ENCODE peak calls at places on chromosome 2, in four cellular contexts. One of them, this sample, is unnamed.

GRCh38 chr2:55408946-55409868 is 10.4 kb downstream of the CCDC88A start:
- DNase-seq in nephron progenitor cell: no peak
- DNase-seq in left lung: no peak
- DNase-seq in endothelial cell: no peak
- DNase-seq in this sample: no peak

GRCh38 chr2:11692966-11693521 is 23.0 kb upstream of the NTSR2 start:
- DNase-seq in nephron progenitor cell: peak; percentile 65
- DNase-seq in left lung: peak; percentile 52
- DNase-seq in endothelial cell: peak; percentile 66
- DNase-seq in this sample: peak; percentile 25

GRCh38 chr2:220775856-220776467 is 796.1 kb downstream of the EPHA4 start:
- DNase-seq in endothelial cell: no peak
- DNase-seq in left lung: no peak
- DNase-seq in nephron progenitor cell: no peak
- DNase-seq in this sample: no peak

GRCh38 chr2:218569661-218570500 is 1.2 kb downstream of the CNOT9 start:
- DNase-seq in left lung: peak; percentile 45
- DNase-seq in nephron progenitor cell: no peak
- DNase-seq in endothelial cell: no peak
- DNase-seq in this sample: no peak

GRCh38 chr2:406231-406630 is 118.3 kb upstream of the ALKAL2 start:
- DNase-seq in left lung: no peak
- DNase-seq in nephron progenitor cell: no peak
- DNase-seq in endothelial cell: no peak
- DNase-seq in this sample: no peak

GRCh38 chr2:27973592-27973991 is 83.1 kb downstream of the BABAM2 start:
- DNase-seq in nephron progenitor cell: no peak
- DNase-seq in left lung: no peak
- DNase-seq in endothelial cell: no peak
- DNase-seq in this sample: no peak

GRCh38 chr2:15890936-15891905 is 49.1 kb upstream of the MYCN start:
- DNase-seq in endothelial cell: peak; percentile 39
- DNase-seq in left lung: no peak
- DNase-seq in nephron progenitor cell: no peak
- DNase-seq in this sample: no peak

GRCh38 chr2:128384956-128385355 is 66.3 kb upstream of the HS6ST1 start:
- DNase-seq in left lung: peak; percentile 30
- DNase-seq in endothelial cell: no peak
- DNase-seq in nephron progenitor cell: no peak
- DNase-seq in this sample: no peak

GRCh38 chr2:219542931-219543595 is 546 bp downstream of the CHPF start:
- DNase-seq in endothelial cell: peak; percentile 62
- DNase-seq in left lung: no peak
- DNase-seq in nephron progenitor cell: peak; percentile 56
- DNase-seq in this sample: no peak

GRCh38 chr2:212644195-212644837 is 105.7 kb upstream of the ERBB4 start:
- DNase-seq in left lung: no peak
- DNase-seq in endothelial cell: no peak
- DNase-seq in nephron progenitor cell: no peak
- DNase-seq in this sample: no peak

GRCh38 chr2:233964581-233964980 is 47.4 kb downstream of the TRPM8 start:
- DNase-seq in left lung: no peak
- DNase-seq in endothelial cell: no peak
- DNase-seq in nephron progenitor cell: no peak
- DNase-seq in this sample: no peak

GRCh38 chr2:4539121-4539520 is 835.7 kb downstream of the DCDC2C start:
- DNase-seq in endothelial cell: no peak
- DNase-seq in left lung: no peak
- DNase-seq in nephron progenitor cell: no peak
- DNase-seq in this sample: no peak

GRCh38 chr2:128421861-128422311 is 103.2 kb upstream of the HS6ST1 start:
- DNase-seq in endothelial cell: peak; percentile 1
- DNase-seq in nephron progenitor cell: no peak
- DNase-seq in left lung: peak; percentile 12
- DNase-seq in this sample: peak; percentile 9

GRCh38 chr2:222982010-222982908 is 69.7 kb upstream of the KCNE4 start:
- DNase-seq in nephron progenitor cell: peak; percentile 16
- DNase-seq in endothelial cell: peak; percentile 13
- DNase-seq in left lung: peak; percentile 57
- DNase-seq in this sample: no peak

GRCh38 chr2:43199492-43200481 is 26.6 kb downstream of the ZFP36L2 start:
- DNase-seq in nephron progenitor cell: no peak
- DNase-seq in left lung: no peak
- DNase-seq in endothelial cell: no peak
- DNase-seq in this sample: no peak

GRCh38 chr2:134362152-134362653 is 108.3 kb downstream of the MGAT5 start:
- DNase-seq in endothelial cell: no peak
- DNase-seq in left lung: no peak
- DNase-seq in nephron progenitor cell: no peak
- DNase-seq in this sample: no peak

GRCh38 chr2:226798422-226799210 is 1.0 kb downstream of the IRS1 start:
- DNase-seq in endothelial cell: peak; percentile 34
- DNase-seq in nephron progenitor cell: peak; percentile 67
- DNase-seq in left lung: peak; percentile 59
- DNase-seq in this sample: no peak
- TF ChIP-seq CTCF in endothelial cell: no peak
- TF ChIP-seq CTCF in nephron progenitor cell: no peak
- TF ChIP-seq CTCF in left lung: no peak
- TF ChIP-seq CTCF in this sample: no peak

DNA sequence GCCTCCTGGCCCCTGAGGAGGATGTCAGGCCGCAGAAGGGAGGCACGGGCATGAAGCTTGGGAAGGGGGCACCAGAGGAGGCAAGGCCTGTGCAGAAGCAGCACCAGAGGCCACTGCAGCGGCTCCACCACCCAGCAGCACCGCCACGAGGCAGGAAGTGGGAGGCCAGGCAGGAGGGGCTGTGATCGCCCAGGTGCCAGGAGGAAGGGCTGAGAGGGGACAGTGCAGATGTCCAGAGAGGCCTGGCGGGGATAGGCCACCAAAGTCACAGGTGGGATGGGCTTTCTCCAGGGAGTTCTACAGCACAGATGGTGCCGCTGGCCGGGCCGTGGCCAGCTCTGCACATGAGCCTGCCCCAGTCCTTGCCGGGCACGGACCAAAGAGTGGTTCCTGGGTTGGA is 6.0 kb upstream of the ALPI start:
- DNase-seq in endothelial cell: peak; percentile 11
- DNase-seq in left lung: no peak
- DNase-seq in nephron progenitor cell: no peak
- DNase-seq in this sample: no peak
- TF ChIP-seq CTCF in endothelial cell: no peak
- TF ChIP-seq CTCF in left lung: no peak
- TF ChIP-seq CTCF in nephron progenitor cell: no peak
- TF ChIP-seq CTCF in this sample: no peak

GRCh38 chr2:238834982-238835381 is 12.9 kb upstream of the TWIST2 start:
- DNase-seq in left lung: no peak
- DNase-seq in endothelial cell: no peak
- DNase-seq in nephron progenitor cell: no peak
- DNase-seq in this sample: no peak

GRCh38 chr2:238831177-238831576 is 16.7 kb upstream of the TWIST2 start:
- DNase-seq in left lung: no peak
- DNase-seq in nephron progenitor cell: no peak
- DNase-seq in endothelial cell: no peak
- DNase-seq in this sample: no peak

GRCh38 chr2:238838786-238839327 is 9.0 kb upstream of the TWIST2 start:
- DNase-seq in nephron progenitor cell: no peak
- DNase-seq in endothelial cell: no peak
- DNase-seq in left lung: no peak
- DNase-seq in this sample: no peak

GRCh38 chr2:238839428-238839827 is 8.5 kb upstream of the TWIST2 start:
- DNase-seq in left lung: no peak
- DNase-seq in nephron progenitor cell: no peak
- DNase-seq in endothelial cell: no peak
- DNase-seq in this sample: no peak

DNA sequence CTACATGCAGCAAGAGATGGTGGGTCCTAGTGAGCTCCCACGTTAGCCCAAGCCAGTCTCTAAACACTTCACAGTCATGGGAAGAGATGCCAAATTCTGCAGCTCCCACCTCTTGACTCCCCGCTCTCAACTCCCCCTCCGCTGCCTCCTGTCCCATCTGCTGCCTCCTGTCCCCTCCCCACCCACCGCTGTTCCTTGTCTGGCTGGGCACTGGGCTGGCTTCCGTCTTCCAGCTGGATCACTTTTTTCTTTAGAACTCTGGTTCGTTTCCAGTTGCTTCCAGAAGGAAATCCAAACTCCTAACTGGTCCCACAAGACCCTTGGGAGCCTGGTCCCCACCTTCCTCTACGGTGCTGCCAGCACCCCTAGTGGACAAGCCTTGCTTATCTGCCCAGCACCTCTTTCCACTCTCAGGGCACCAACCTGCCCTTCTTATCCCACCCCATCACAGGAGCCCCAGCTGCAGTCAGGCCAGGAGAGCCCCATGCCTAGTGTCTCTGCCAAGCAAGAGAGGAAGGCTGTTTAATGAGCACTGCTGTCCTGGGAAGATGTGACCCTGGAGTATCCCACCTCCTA is 12.1 kb upstream of the TWIST2 start:
- DNase-seq in endothelial cell: no peak
- DNase-seq in left lung: no peak
- DNase-seq in nephron progenitor cell: no peak
- DNase-seq in this sample: no peak
- TF ChIP-seq CTCF in endothelial cell: no peak
- TF ChIP-seq CTCF in left lung: no peak
- TF ChIP-seq CTCF in nephron progenitor cell: peak; percentile 12
- TF ChIP-seq CTCF in this sample: no peak

DNA sequence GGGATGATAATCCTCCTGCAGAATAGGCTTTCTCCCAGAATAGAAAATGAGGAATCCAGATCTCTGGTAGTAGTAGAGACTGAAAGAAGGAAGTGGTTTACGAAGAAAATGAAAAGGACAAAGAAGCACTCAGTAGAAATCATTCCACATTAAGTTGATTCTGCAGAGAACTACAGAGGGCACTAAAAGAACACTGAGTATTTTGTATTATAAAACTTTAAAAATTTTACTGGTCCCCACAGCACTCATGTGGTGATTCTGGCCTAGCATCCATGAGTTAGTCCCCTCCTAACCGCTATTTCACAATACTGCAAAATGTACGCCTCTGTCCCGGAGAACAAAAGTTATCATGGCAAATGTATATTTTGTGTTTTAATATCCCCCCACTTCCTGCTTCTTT is 42.9 kb upstream of the SLC35F5 start:
- DNase-seq in endothelial cell: no peak
- DNase-seq in nephron progenitor cell: no peak
- DNase-seq in left lung: no peak
- DNase-seq in this sample: no peak
- TF ChIP-seq CTCF in endothelial cell: no peak
- TF ChIP-seq CTCF in nephron progenitor cell: no peak
- TF ChIP-seq CTCF in left lung: no peak
- TF ChIP-seq CTCF in this sample: no peak

GRCh38 chr2:205696541-205697441 is 14.5 kb downstream of the NRP2 start:
- DNase-seq in left lung: no peak
- DNase-seq in endothelial cell: peak; percentile 23
- DNase-seq in nephron progenitor cell: no peak
- DNase-seq in this sample: no peak
- TF ChIP-seq CTCF in left lung: no peak
- TF ChIP-seq CTCF in endothelial cell: no peak
- TF ChIP-seq CTCF in nephron progenitor cell: peak; percentile 40
- TF ChIP-seq CTCF in this sample: no peak

This sample was measured in natural killer cell.